ENCODE peak calls at places on chromosomes 13 and 19, in seven cellular contexts. B is Calu3; N is cardiac muscle cell; J is COR-L47; X is C1 segment of cervical spinal cord; F is T follicular helper cell; E is stimulated activated CD4-positive, alpha-beta T cell treated with anti-CD3 and anti-CD28 coated beads, Interleukin-4, amount 100 ng/mL, for 1 hour. C is an unnamed sample.

GRCh38 chr13:99256709-99257108 is 1.5 kb downstream of the GPR18 start:
- DNase-seq in J (no peak), B (no peak), N (peak), F (no peak), E (no peak), X (no peak), C (no peak)

GRCh38 chr13:32381539-32381938 is 46.4 kb downstream of the N4BP2L1 start:
- DNase-seq in E (no peak), N (peak), X (no peak), B (peak), J (peak), F (no peak), C (no peak)

GRCh38 chr19:3042545-3043267 is 13.6 kb upstream of the TLE2 start:
- DNase-seq in J (no peak), F (no peak), E (no peak), N (no peak), B (no peak), X (no peak), C (no peak)

GRCh38 chr19:51480590-51480989 is 2.3 kb downstream of the CEACAM18 start:
- DNase-seq in B (peak), N (peak), F (no peak), E (peak), X (no peak), J (no peak), C (no peak)

GRCh38 chr13:51148952-51149573 is 38.0 kb upstream of the C13orf42 start:
- DNase-seq in X (peak), B (peak), F (no peak), N (peak), E (no peak), J (peak), C (no peak)

GRCh38 chr19:41299755-41300089 is 10.2 kb upstream of the CCDC97 start:
- DNase-seq in E (peak), B (no peak), J (no peak), F (peak), N (peak), X (peak), C (peak)

GRCh38 chr13:33228645-33229445 is 56.7 kb downstream of the STARD13 start:
- DNase-seq in B (no peak), J (peak), E (no peak), N (peak), F (no peak), X (no peak), C (no peak)

GRCh38 chr13:21674271-21675009 is 3.6 kb downstream of the FGF9 start:
- DNase-seq in E (peak), J (peak), N (no peak), B (no peak), X (no peak), F (no peak), C (peak)

GRCh38 chr19:30442715-30443114 is 70.5 kb downstream of the ZNF536 start:
- DNase-seq in B (no peak), E (no peak), J (no peak), N (no peak), F (no peak), X (no peak), C (no peak)

GRCh38 chr19:16470911-16471811 is 609 bp downstream of the EPS15L1 start:
- DNase-seq in E (peak), F (no peak), N (peak), X (no peak), B (no peak), J (no peak), C (peak)

GRCh38 chr13:110173247-110173818 is 133.6 kb downstream of the COL4A1 start:
- DNase-seq in J (no peak), B (no peak), E (no peak), F (no peak), N (no peak), X (no peak), C (no peak)

GRCh38 chr19:15107056-15108010 is at the start of gene SYDE1:
- DNase-seq in X (no peak), E (peak), B (peak), J (no peak), F (no peak), N (peak), C (no peak)

GRCh38 chr19:16429066-16429758 is 42.6 kb downstream of the EPS15L1 start:
- DNase-seq in X (peak), N (no peak), J (peak), B (no peak), F (no peak), E (no peak), C (no peak)

GRCh38 chr19:49890349-49891311 is 6.1 kb downstream of the IL4I1 start:
- DNase-seq in E (peak), J (no peak), N (no peak), F (peak), B (no peak), X (no peak), C (peak)

GRCh38 chr13:83340170-83340569 is 542.1 kb downstream of the SLITRK1 start:
- DNase-seq in F (no peak), J (no peak), E (no peak), N (no peak), X (no peak), B (no peak), C (no peak)

GRCh38 chr19:34386645-34387445 is 17.4 kb upstream of the PDCD2L start:
- DNase-seq in J (no peak), B (no peak), F (no peak), N (no peak), X (no peak), E (no peak), C (no peak)

GRCh38 chr19:43777163-43777700 is 3.5 kb downstream of the KCNN4 start:
- DNase-seq in X (no peak), N (no peak), F (peak), J (peak), B (peak), E (no peak), C (peak)

GRCh38 chr19:379796-380195 is 29.2 kb downstream of the C2CD4C start:
- DNase-seq in J (no peak), F (no peak), B (no peak), X (no peak), N (no peak), E (no peak), C (no peak)

GRCh38 chr19:38009650-38010229 is 102.7 kb downstream of the SIPA1L3 start:
- DNase-seq in X (no peak), J (no peak), E (no peak), F (no peak), N (no peak), B (no peak), C (no peak)

GRCh38 chr19:14369399-14370168 is 11.7 kb upstream of the ADGRE5 start:
- DNase-seq in X (no peak), B (no peak), F (peak), J (no peak), E (peak), N (peak), C (peak)

GRCh38 chr13:89380101-89380500 is 1708.9 kb downstream of the SLITRK5 start:
- DNase-seq in X (no peak), J (peak), N (no peak), B (peak), F (no peak), E (no peak), C (no peak)

GRCh38 chr13:43374621-43375020 is 351.2 kb downstream of the DNAJC15 start:
- DNase-seq in B (no peak), X (no peak), N (peak), J (no peak), E (no peak), F (no peak), C (no peak)

GRCh38 chr13:61728468-61728867 is 312.8 kb upstream of the PCDH20 start:
- DNase-seq in N (peak), E (no peak), F (no peak), X (no peak), B (no peak), J (no peak), C (no peak)

GRCh38 chr13:48902421-48902820 is 73.3 kb upstream of the FNDC3A start:
- DNase-seq in B (no peak), F (no peak), J (no peak), X (no peak), E (no peak), N (peak), C (no peak)

GRCh38 chr13:77510156-77510555 is 25.4 kb upstream of the SCEL start:
- DNase-seq in N (no peak), X (no peak), B (no peak), E (no peak), F (no peak), J (no peak), C (no peak)

GRCh38 chr13:50449465-50449864 is 394.0 kb downstream of the DLEU7 start:
- DNase-seq in E (no peak), N (no peak), B (no peak), J (no peak), F (no peak), X (no peak), C (no peak)

GRCh38 chr13:43227721-43228120 is 204.3 kb downstream of the DNAJC15 start:
- DNase-seq in E (no peak), B (no peak), J (peak), F (no peak), X (no peak), N (peak), C (no peak)

C was measured in stimulated activated naive CD4-positive, alpha-beta T cell treated with Interleukin-2 at 50 U/mL for 16 hours.